ENCODE peak calls at places on chromosome 9, in five cellular contexts. P is NCI-H1092, T is G401, X is NCI-H226, J is RWPE1. O is an unnamed sample.

GRCh38 chr9:126514037-126514821 is 99.5 kb upstream of the LMX1B start:
- DNase-seq in P (peak), X (peak), T (no peak), J (peak), O (peak)

GRCh38 chr9:128550226-128550625 is 2.2 kb upstream of the SPTAN1 start:
- DNase-seq in J (no peak), P (no peak), T (peak), X (no peak), O (no peak)

GRCh38 chr9:70073756-70074155 is 30.1 kb downstream of the MAMDC2 start:
- DNase-seq in T (no peak), P (no peak), J (no peak), X (no peak), O (no peak)

GRCh38 chr9:20662156-20662555 is 21.9 kb upstream of the FOCAD start:
- DNase-seq in X (no peak), T (no peak), J (no peak), P (no peak), O (no peak)

GRCh38 chr9:93679536-93680444 is 103.4 kb downstream of the PHF2 start:
- DNase-seq in X (no peak), P (no peak), J (no peak), T (no peak), O (no peak)

GRCh38 chr9:96344458-96345180 is 38.9 kb downstream of the SLC35D2 start:
- DNase-seq in P (no peak), T (no peak), X (peak), J (peak), O (no peak)

GRCh38 chr9:9615086-9615485 is 997.7 kb downstream of the PTPRD start:
- DNase-seq in X (no peak), J (no peak), T (no peak), P (no peak), O (no peak)

GRCh38 chr9:137035507-137035834 is 3.6 kb upstream of the FUT7 start:
- DNase-seq in J (no peak), X (no peak), P (no peak), T (no peak), O (no peak)

GRCh38 chr9:71857159-71857558 is 53.8 kb downstream of the ABHD17B start:
- DNase-seq in P (no peak), J (no peak), T (no peak), X (no peak), O (no peak)

GRCh38 chr9:127779136-127779981 is 893 bp upstream of the SH2D3C start:
- DNase-seq in T (no peak), P (no peak), J (no peak), X (no peak), O (no peak)

GRCh38 chr9:27818348-27818747 is 245.1 kb upstream of the C9orf72 start:
- DNase-seq in J (no peak), X (no peak), P (no peak), T (no peak), O (no peak)

GRCh38 chr9:90132866-90133265 is 509.8 kb downstream of the DIRAS2 start:
- DNase-seq in T (no peak), J (no peak), X (no peak), P (no peak), O (no peak)

O was measured in trophoblast cell.